ENCODE peak calls at places on chromosomes 16 and 17, in eight cellular contexts. S is astrocyte; H is dorsolateral prefrontal cortex; J is NCI-H345; P is stimulated activated CD8-positive, alpha-beta memory T cell treated with anti-CD3 and anti-CD28 coated beads, Interleukin-7, amount 100 ng/mL, for 24 hours; Y is activated effector memory CD4-positive, alpha-beta T cell treated with Interleukin-2 at 50 U/mL for 16 hours; F is GM12878; M is effector CD4-positive, alpha-beta T cell. A is an unnamed sample.

GRCh38 chr17:4407851-4408250 is 25.9 kb upstream of the SPNS3 start:
- DNase-seq in P (no peak), J (no peak), H (no peak), M (no peak), S (no peak), Y (no peak), F (no peak), A (no peak)

GRCh38 chr17:50549969-50550368 is 3.0 kb downstream of the SPATA20 start:
- DNase-seq in M (no peak), P (no peak), J (no peak), S (no peak), F (no peak), Y (no peak), H (no peak), A (no peak)

GRCh38 chr16:80477838-80478237 is 63.0 kb upstream of the DYNLRB2 start:
- DNase-seq in S (no peak), J (no peak), M (no peak), H (no peak), Y (no peak), F (no peak), P (no peak), A (no peak)

GRCh38 chr17:80169784-80170500 is at the start of gene CARD14:
- DNase-seq in S (no peak), F (no peak), M (no peak), J (no peak), Y (no peak), H (no peak), P (no peak), A (no peak)

GRCh38 chr17:59652119-59652518 is 32.4 kb downstream of the CLTC start:
- DNase-seq in M (no peak), H (no peak), Y (no peak), J (no peak), F (no peak), S (peak; percentile 74), P (no peak), A (no peak)

GRCh38 chr16:25093208-25094061 is 18.1 kb upstream of the LCMT1 start:
- DNase-seq in F (no peak), J (no peak), S (no peak), Y (no peak), M (no peak), H (no peak), P (no peak), A (peak; percentile 91)

GRCh38 chr16:57775661-57776469 is 26.4 kb downstream of the KIFC3 start:
- DNase-seq in J (peak; percentile 72), P (no peak), H (peak; percentile 54), S (no peak), F (no peak), M (no peak), Y (no peak), A (no peak)

GRCh38 chr17:44363613-44364159 is at the start of gene FAM171A2:
- DNase-seq in Y (peak; percentile 53), M (peak; percentile 56), H (no peak), S (no peak), P (no peak), J (peak; percentile 78), F (no peak), A (no peak)

GRCh38 chr17:67362173-67362572 is 4.2 kb downstream of the PSMD12 start:
- DNase-seq in F (no peak), H (no peak), M (no peak), P (no peak), Y (no peak), J (no peak), S (no peak), A (no peak)

GRCh38 chr16:69890114-69890890 is 60.8 kb upstream of the CLEC18A start:
- DNase-seq in M (no peak), F (no peak), J (peak; percentile 77), H (peak; percentile 92), Y (no peak), S (peak; percentile 48), P (no peak), A (no peak)

GRCh38 chr17:14321476-14321949 is 20.6 kb downstream of the HS3ST3B1 start:
- DNase-seq in S (peak; percentile 66), J (no peak), Y (no peak), M (no peak), F (no peak), H (no peak), P (no peak), A (no peak)

GRCh38 chr16:4032768-4033167 is 83.5 kb downstream of the ADCY9 start:
- DNase-seq in J (no peak), M (no peak), S (peak; percentile 6), H (no peak), P (peak; percentile 1), Y (no peak), F (no peak), A (peak; percentile 40)

GRCh38 chr17:30476726-30477082 is 504 bp upstream of the GOSR1 start:
- DNase-seq in J (peak; percentile 37), S (peak; percentile 11), Y (no peak), H (no peak), P (no peak), F (no peak), M (peak; percentile 7), A (no peak)

GRCh38 chr17:61862105-61862574 is 1.2 kb downstream of the BRIP1 start:
- DNase-seq in H (no peak), F (no peak), S (peak; percentile 30), J (no peak), Y (no peak), P (no peak), M (no peak), A (no peak)

GRCh38 chr16:89325861-89326471 is 108.5 kb downstream of the ZNF778 start:
- DNase-seq in H (peak; percentile 59), F (no peak), J (no peak), Y (no peak), S (peak; percentile 79), P (no peak), M (no peak), A (peak; percentile 67)

GRCh38 chr16:66406534-66407368 is 20.3 kb upstream of the BEAN1 start:
- DNase-seq in Y (peak; percentile 75), J (peak; percentile 67), F (no peak), S (peak; percentile 44), P (peak; percentile 79), H (peak; percentile 85), M (peak; percentile 90), A (no peak)

GRCh38 chr17:47789611-47790520 is 31.7 kb downstream of the OSBPL7 start:
- DNase-seq in P (peak; percentile 18), M (no peak), Y (peak; percentile 27), S (peak; percentile 14), J (peak; percentile 67), H (peak; percentile 42), F (no peak), A (no peak)

GRCh38 chr16:3027983-3028715 is 4.3 kb downstream of the THOC6 start:
- DNase-seq in Y (peak; percentile 79), J (peak; percentile 93), M (peak; percentile 85), H (peak; percentile 83), S (peak; percentile 25), F (peak; percentile 23), P (peak; percentile 74), A (peak; percentile 30)

A was measured in GF-D8.